ENCODE peak calls at places on chromosomes 4 and X, in four cellular contexts. One of them, this sample, is unnamed.

GRCh38 chr4:90318208-90318607 is 191.0 kb downstream of the CCSER1 start:
- DNase-seq in A549: no peak
- DNase-seq in H54: no peak
- DNase-seq in CD4-positive, alpha-beta T cell: no peak
- DNase-seq in this sample: no peak

GRCh38 chr4:67288964-67289363 is 256.3 kb downstream of the CENPC start:
- DNase-seq in CD4-positive, alpha-beta T cell: no peak
- DNase-seq in H54: no peak
- DNase-seq in A549: no peak
- DNase-seq in this sample: peak; percentile 5

GRCh38 chr4:107689912-107690587 is 30.0 kb downstream of the PAPSS1 start:
- DNase-seq in A549: peak; percentile 34
- DNase-seq in CD4-positive, alpha-beta T cell: no peak
- DNase-seq in H54: peak; percentile 33
- DNase-seq in this sample: peak; percentile 3

GRCh38 chr4:159024266-159024665 is 78.6 kb upstream of the RAPGEF2 start:
- DNase-seq in A549: no peak
- DNase-seq in H54: no peak
- DNase-seq in CD4-positive, alpha-beta T cell: no peak
- DNase-seq in this sample: no peak

GRCh38 chrX:7264399-7264798 is 116.4 kb upstream of the PUDP start:
- DNase-seq in H54: no peak
- DNase-seq in CD4-positive, alpha-beta T cell: no peak
- DNase-seq in A549: no peak
- DNase-seq in this sample: no peak

GRCh38 chr4:40842318-40842717 is 92.6 kb downstream of the NSUN7 start:
- DNase-seq in A549: no peak
- DNase-seq in CD4-positive, alpha-beta T cell: no peak
- DNase-seq in H54: no peak
- DNase-seq in this sample: no peak

GRCh38 chr4:175139205-175139604 is 221.0 kb downstream of the ADAM29 start:
- DNase-seq in CD4-positive, alpha-beta T cell: no peak
- DNase-seq in A549: no peak
- DNase-seq in H54: no peak
- DNase-seq in this sample: no peak

GRCh38 chrX:63747331-63747730 is 37.7 kb downstream of the ARHGEF9 start:
- DNase-seq in H54: no peak
- DNase-seq in A549: no peak
- DNase-seq in CD4-positive, alpha-beta T cell: no peak
- DNase-seq in this sample: no peak

GRCh38 chr4:60020389-60020788 is 1179.7 kb upstream of the ADGRL3 start:
- DNase-seq in A549: no peak
- DNase-seq in CD4-positive, alpha-beta T cell: no peak
- DNase-seq in H54: no peak
- DNase-seq in this sample: no peak

GRCh38 chr4:112321768-112322684 is 24.9 kb downstream of the ALPK1 start:
- DNase-seq in A549: peak; percentile 5
- DNase-seq in CD4-positive, alpha-beta T cell: peak; percentile 60
- DNase-seq in H54: peak; percentile 5
- DNase-seq in this sample: no peak

GRCh38 chrX:68931345-68931744 is 102.5 kb downstream of the EFNB1 start:
- DNase-seq in A549: no peak
- DNase-seq in H54: no peak
- DNase-seq in CD4-positive, alpha-beta T cell: no peak
- DNase-seq in this sample: no peak

GRCh38 chr4:47933798-47934197 is 19.4 kb upstream of the NFXL1 start:
- DNase-seq in A549: peak; percentile 5
- DNase-seq in CD4-positive, alpha-beta T cell: no peak
- DNase-seq in H54: no peak
- DNase-seq in this sample: no peak

GRCh38 chr4:89411539-89411938 is 103.9 kb upstream of the GPRIN3 start:
- DNase-seq in A549: no peak
- DNase-seq in CD4-positive, alpha-beta T cell: no peak
- DNase-seq in H54: no peak
- DNase-seq in this sample: no peak

GRCh38 chrX:155215443-155216178 is 649 bp upstream of the VBP1 start:
- DNase-seq in A549: no peak
- DNase-seq in CD4-positive, alpha-beta T cell: no peak
- DNase-seq in H54: peak; percentile 6
- DNase-seq in this sample: no peak

GRCh38 chr4:112279025-112279881 is 6.5 kb downstream of the TIFA start:
- DNase-seq in H54: no peak
- DNase-seq in A549: no peak
- DNase-seq in CD4-positive, alpha-beta T cell: no peak
- DNase-seq in this sample: no peak

GRCh38 chr4:6092131-6092530 is 73.9 kb upstream of the C4orf50 start:
- DNase-seq in CD4-positive, alpha-beta T cell: no peak
- DNase-seq in A549: no peak
- DNase-seq in H54: no peak
- DNase-seq in this sample: no peak

GRCh38 chr4:81405900-81406401 is 65.8 kb downstream of the RASGEF1B start:
- DNase-seq in A549: peak; percentile 29
- DNase-seq in H54: peak; percentile 15
- DNase-seq in CD4-positive, alpha-beta T cell: no peak
- DNase-seq in this sample: peak; percentile 8

GRCh38 chr4:170743633-170744032 is 653.9 kb upstream of the AADAT start:
- DNase-seq in CD4-positive, alpha-beta T cell: no peak
- DNase-seq in A549: no peak
- DNase-seq in H54: no peak
- DNase-seq in this sample: no peak

GRCh38 chr4:20639346-20639745 is 60.9 kb upstream of the PACRGL start:
- DNase-seq in CD4-positive, alpha-beta T cell: no peak
- DNase-seq in A549: no peak
- DNase-seq in H54: no peak
- DNase-seq in this sample: no peak

GRCh38 chr4:127632420-127633403 is at the start of gene INTU:
- DNase-seq in CD4-positive, alpha-beta T cell: no peak
- DNase-seq in A549: peak; percentile 87
- DNase-seq in H54: peak; percentile 53
- DNase-seq in this sample: peak; percentile 98

GRCh38 chr4:98659106-98659592 is 738 bp upstream of the TSPAN5 start:
- DNase-seq in A549: peak; percentile 23
- DNase-seq in H54: no peak
- DNase-seq in CD4-positive, alpha-beta T cell: no peak
- DNase-seq in this sample: no peak

GRCh38 chr4:38728651-38729141 is 54.1 kb downstream of the TLR10 start:
- DNase-seq in A549: no peak
- DNase-seq in CD4-positive, alpha-beta T cell: no peak
- DNase-seq in H54: no peak
- DNase-seq in this sample: peak; percentile 99

GRCh38 chrX:69285401-69285871 is 120.2 kb upstream of the PJA1 start:
- DNase-seq in A549: no peak
- DNase-seq in H54: no peak
- DNase-seq in CD4-positive, alpha-beta T cell: no peak
- DNase-seq in this sample: no peak

GRCh38 chr4:186144596-186145569 is 40.4 kb downstream of the FAM149A start:
- DNase-seq in A549: peak; percentile 13
- DNase-seq in H54: peak; percentile 41
- DNase-seq in CD4-positive, alpha-beta T cell: no peak
- DNase-seq in this sample: peak; percentile 32

GRCh38 chrX:53421772-53422090 is 723 bp downstream of the SMC1A start:
- DNase-seq in A549: peak; percentile 10
- DNase-seq in H54: no peak
- DNase-seq in CD4-positive, alpha-beta T cell: no peak
- DNase-seq in this sample: no peak

GRCh38 chr4:157824006-157824405 is 348.8 kb downstream of the GASK1B start:
- DNase-seq in A549: no peak
- DNase-seq in CD4-positive, alpha-beta T cell: no peak
- DNase-seq in H54: no peak
- DNase-seq in this sample: peak; percentile 93

GRCh38 chr4:81736324-81736723 is 264.6 kb upstream of the RASGEF1B start:
- DNase-seq in CD4-positive, alpha-beta T cell: no peak
- DNase-seq in H54: no peak
- DNase-seq in A549: no peak
- DNase-seq in this sample: no peak

GRCh38 chr4:183412836-183413561 is 31.4 kb upstream of the CDKN2AIP start:
- DNase-seq in H54: no peak
- DNase-seq in A549: no peak
- DNase-seq in CD4-positive, alpha-beta T cell: no peak
- DNase-seq in this sample: no peak

GRCh38 chrX:138150709-138151108 is 560.8 kb downstream of the FGF13 start:
- DNase-seq in A549: no peak
- DNase-seq in H54: no peak
- DNase-seq in CD4-positive, alpha-beta T cell: no peak
- DNase-seq in this sample: no peak

GRCh38 chr4:74490736-74491135 is 45.8 kb downstream of the AREG start:
- DNase-seq in H54: no peak
- DNase-seq in A549: no peak
- DNase-seq in CD4-positive, alpha-beta T cell: no peak
- DNase-seq in this sample: no peak

GRCh38 chr4:183129675-183130074 is 30.6 kb downstream of the WWC2 start:
- DNase-seq in H54: no peak
- DNase-seq in A549: no peak
- DNase-seq in CD4-positive, alpha-beta T cell: no peak
- DNase-seq in this sample: no peak

GRCh38 chr4:80361329-80361900 is 25.9 kb downstream of the CFAP299 start:
- DNase-seq in CD4-positive, alpha-beta T cell: no peak
- DNase-seq in A549: peak; percentile 8
- DNase-seq in H54: no peak
- DNase-seq in this sample: no peak